ENCODE peak calls at places on chromosomes 1 and 21, in eight cellular contexts. V is AML-193; G is occipital lobe; E is DMS53; H is left kidney; A is GM23248; O is uterus; D is activated CD4-positive, alpha-beta T cell treated with anti-CD3 and anti-CD28 coated beads, Interleukin-2, amount 50 U/mL, for 24 hours. I is an unnamed sample.

GRCh38 chr1:224065455-224065854 is 48.5 kb upstream of the FBXO28 start:
- DNase-seq in D (no peak), G (no peak), V (peak), O (no peak), A (peak), E (peak), H (no peak), I (no peak)

GRCh38 chr1:85550784-85551516 is 29.6 kb upstream of the CCN1 start:
- DNase-seq in D (no peak), E (no peak), A (peak), G (no peak), V (no peak), O (no peak), H (no peak), I (peak)

GRCh38 chr1:59593798-59594790 is 220.7 kb upstream of the HOOK1 start:
- DNase-seq in H (peak), O (no peak), D (no peak), A (no peak), G (no peak), V (no peak), E (peak), I (no peak)

GRCh38 chr1:17725084-17725718 is 29.9 kb upstream of the ACTL8 start:
- DNase-seq in V (no peak), H (no peak), G (no peak), A (peak), E (no peak), O (no peak), D (no peak), I (no peak)

GRCh38 chr1:145845144-145845513 is 301 bp upstream of the NUDT17 start:
- DNase-seq in A (no peak), E (peak), G (no peak), D (no peak), V (peak), H (no peak), O (no peak), I (no peak)

GRCh38 chr1:59908084-59908483 is 18.5 kb downstream of the CYP2J2 start:
- DNase-seq in V (no peak), E (no peak), O (no peak), A (no peak), D (no peak), G (no peak), H (no peak), I (no peak)

GRCh38 chr1:226061793-226062557 is 541 bp upstream of the H3-3A start:
- DNase-seq in E (peak), A (peak), H (peak), V (peak), G (peak), O (peak), D (peak), I (peak)

GRCh38 chr1:209751627-209752231 is 4.1 kb upstream of the TRAF3IP3 start:
- DNase-seq in A (no peak), D (peak), O (no peak), E (no peak), H (no peak), G (no peak), V (no peak), I (no peak)

GRCh38 chr1:53485478-53486394 is 26.5 kb downstream of the DMRTB1 start:
- DNase-seq in A (peak), V (peak), O (peak), E (peak), G (no peak), D (peak), H (peak), I (peak)

GRCh38 chr1:16348414-16349182 is 3.7 kb downstream of the FBXO42 start:
- DNase-seq in E (peak), V (no peak), O (no peak), A (peak), H (no peak), G (no peak), D (no peak), I (peak)

GRCh38 chr1:2412773-2413494 is 570 bp upstream of the PEX10 start:
- DNase-seq in H (peak), G (no peak), V (peak), D (no peak), O (peak), A (peak), E (peak), I (peak)

GRCh38 chr21:45403825-45404725 is 890 bp upstream of the COL18A1 start:
- DNase-seq in D (no peak), V (no peak), E (peak), O (peak), H (peak), A (peak), G (no peak), I (peak)

GRCh38 chr1:194776657-194777056 is 1590.2 kb upstream of the B3GALT2 start:
- DNase-seq in E (no peak), V (no peak), G (no peak), D (no peak), H (no peak), O (no peak), A (no peak), I (no peak)

GRCh38 chr1:212549503-212550017 is 59.0 kb upstream of the ATF3 start:
- DNase-seq in V (no peak), E (no peak), O (no peak), G (no peak), D (no peak), A (no peak), H (no peak), I (no peak)

GRCh38 chr1:3073520-3074296 is 4.7 kb downstream of the PRDM16 start:
- DNase-seq in H (peak), O (no peak), V (no peak), A (no peak), D (no peak), E (no peak), G (no peak), I (no peak)

GRCh38 chr21:45537111-45537745 is 5.0 kb downstream of the SLC19A1 start:
- DNase-seq in O (no peak), E (no peak), H (no peak), G (no peak), D (no peak), V (no peak), A (no peak), I (no peak)

GRCh38 chr1:18731148-18731547 is 100.5 kb downstream of the PAX7 start:
- DNase-seq in V (no peak), E (no peak), A (no peak), H (no peak), G (no peak), O (no peak), D (no peak), I (no peak)

GRCh38 chr1:221440658-221441057 is 301.2 kb downstream of the DUSP10 start:
- DNase-seq in H (peak), D (no peak), E (peak), V (no peak), O (no peak), G (no peak), A (peak), I (peak)

GRCh38 chr1:62462370-62462769 is 25.5 kb downstream of the USP1 start:
- DNase-seq in H (no peak), G (no peak), D (no peak), V (no peak), E (no peak), A (peak), O (no peak), I (no peak)

GRCh38 chr1:161905269-161905884 is 118.3 kb downstream of the OLFML2B start:
- DNase-seq in D (peak), O (no peak), H (peak), V (no peak), G (no peak), E (peak), A (peak), I (peak)

GRCh38 chr21:31251686-31252085 is 92.4 kb downstream of the TIAM1 start:
- DNase-seq in D (no peak), H (no peak), E (no peak), G (no peak), A (no peak), O (no peak), V (no peak), I (no peak)

GRCh38 chr1:11143907-11144306 is 44.2 kb upstream of the EXOSC10 start:
- DNase-seq in E (no peak), A (no peak), G (no peak), V (no peak), O (no peak), H (no peak), D (no peak), I (no peak)

GRCh38 chr1:171494086-171494485 is 8.8 kb downstream of the PRRC2C start:
- DNase-seq in G (no peak), E (no peak), A (no peak), V (no peak), D (no peak), H (no peak), O (no peak), I (no peak)

GRCh38 chr1:156801409-156802121 is 15.1 kb downstream of the SH2D2A start:
- DNase-seq in G (no peak), A (peak), H (peak), D (no peak), V (no peak), O (peak), E (peak), I (peak)

GRCh38 chr1:176141449-176141848 is 65.6 kb downstream of the COP1 start:
- DNase-seq in E (no peak), O (no peak), A (no peak), G (no peak), V (no peak), H (no peak), D (no peak), I (no peak)

GRCh38 chr1:222087207-222087920 is 345.5 kb upstream of the DUSP10 start:
- DNase-seq in V (no peak), O (no peak), G (no peak), D (no peak), H (peak), E (no peak), A (peak), I (no peak)

GRCh38 chr1:33966346-33967141 is 102.7 kb downstream of the HMGB4 start:
- DNase-seq in H (no peak), A (peak), G (no peak), V (no peak), D (no peak), E (no peak), O (no peak), I (no peak)

GRCh38 chr1:31381394-31382287 is 8.8 kb upstream of the FABP3 start:
- DNase-seq in E (no peak), O (no peak), A (peak), V (no peak), H (no peak), D (no peak), G (no peak), I (no peak)

GRCh38 chr1:201528631-201529260 is 10.2 kb upstream of the NAV1 start:
- DNase-seq in O (no peak), H (no peak), G (no peak), V (no peak), D (no peak), E (peak), A (peak), I (peak)

GRCh38 chr1:151993734-151994496 is at the start of gene S100A10:
- DNase-seq in E (peak), D (peak), H (peak), O (peak), V (no peak), G (no peak), A (peak), I (peak)

GRCh38 chr1:113903496-113904291 is 905 bp downstream of the AP4B1 start:
- DNase-seq in E (peak), G (no peak), O (no peak), A (peak), V (peak), D (no peak), H (peak), I (no peak)

GRCh38 chr1:56968878-56969495 is 3.2 kb upstream of the C8B start:
- DNase-seq in A (no peak), D (no peak), H (no peak), E (peak), G (no peak), O (no peak), V (no peak), I (no peak)

GRCh38 chr1:225437710-225438437 is 10.0 kb upstream of the LBR start:
- DNase-seq in E (peak), V (peak), H (no peak), D (no peak), G (no peak), O (no peak), A (peak), I (peak)

GRCh38 chr1:235582130-235582529 is 67.5 kb downstream of the GNG4 start:
- DNase-seq in G (no peak), H (no peak), A (no peak), O (no peak), D (no peak), V (no peak), E (no peak), I (no peak)

GRCh38 chr1:54260810-54261209 is 60.8 kb downstream of the MRPL37 start:
- DNase-seq in D (no peak), G (no peak), H (no peak), A (no peak), V (no peak), E (no peak), O (no peak), I (no peak)

GRCh38 chr1:175095978-175096611 is 28.5 kb downstream of the TNN start:
- DNase-seq in H (no peak), A (no peak), V (no peak), O (no peak), G (no peak), D (no peak), E (peak), I (no peak)

GRCh38 chr1:66728021-66728420 is 24.2 kb upstream of the DYNLT5 start:
- DNase-seq in H (no peak), G (no peak), A (peak), V (no peak), E (no peak), D (no peak), O (no peak), I (peak)